ENCODE peak calls at places on chromosomes 12 and 14, in five cellular contexts. E is ascending aorta, B is AG04450, S is astrocyte of the spinal cord, P is suprapubic skin. N is an unnamed sample.

GRCh38 chr12:132560831-132561783 is 49.3 kb downstream of the LRCOL1 start:
- DNase-seq in E (no peak), B (peak; percentile 16), S (peak; percentile 53), P (no peak), N (peak; percentile 9)

GRCh38 chr14:105748204-105748578 is 221.8 kb downstream of the TMEM121 start:
- DNase-seq in E (no peak), B (no peak), S (no peak), P (peak; percentile 49), N (no peak)

GRCh38 chr12:78403136-78403535 is 461.4 kb upstream of the SYT1 start:
- DNase-seq in E (no peak), B (no peak), S (peak; percentile 80), P (no peak), N (peak; percentile 49)

GRCh38 chr14:96062010-96062409 is 22.8 kb downstream of the C14orf132 start:
- DNase-seq in E (no peak), B (no peak), S (no peak), P (no peak), N (no peak)

GRCh38 chr14:90624228-90624627 is 192.0 kb downstream of the TTC7B start:
- DNase-seq in E (peak; percentile 39), B (no peak), S (peak; percentile 28), P (no peak), N (no peak)

GRCh38 chr14:100861188-100861936 is 35.4 kb downstream of the MEG3 start:
- DNase-seq in E (no peak), B (no peak), S (peak; percentile 31), P (no peak), N (no peak)

GRCh38 chr14:81147140-81147897 is 73.4 kb downstream of the GTF2A1 start:
- DNase-seq in E (no peak), B (no peak), S (no peak), P (no peak), N (no peak)

GRCh38 chr14:86954623-86955022 is 1038.4 kb downstream of the GALC start:
- DNase-seq in E (no peak), B (no peak), S (no peak), P (no peak), N (no peak)

GRCh38 chr12:62799126-62799736 is 135.7 kb downstream of the PPM1H start:
- DNase-seq in E (no peak), B (peak; percentile 43), S (peak; percentile 77), P (no peak), N (peak; percentile 80)

GRCh38 chr12:51678086-51678724 is 87.2 kb downstream of the SCN8A start:
- DNase-seq in E (no peak), B (no peak), S (peak; percentile 54), P (no peak), N (peak; percentile 20)

GRCh38 chr12:17079251-17079909 is 473.4 kb upstream of the LMO3 start:
- DNase-seq in E (no peak), B (no peak), S (no peak), P (no peak), N (no peak)

GRCh38 chr12:12398026-12398859 is 41.4 kb downstream of the BORCS5 start:
- DNase-seq in E (no peak), B (peak; percentile 89), S (peak; percentile 93), P (no peak), N (peak; percentile 87)

GRCh38 chr12:22499445-22499844 is 44.9 kb downstream of the C2CD5 start:
- DNase-seq in E (no peak), B (no peak), S (no peak), P (no peak), N (no peak)

GRCh38 chr12:51887476-51888315 is at the start of gene ANKRD33:
- DNase-seq in E (no peak), B (no peak), S (no peak), P (peak; percentile 78), N (no peak)

GRCh38 chr12:47218191-47218654 is 138.5 kb upstream of the AMIGO2 start:
- DNase-seq in E (no peak), B (no peak), S (no peak), P (no peak), N (no peak)

GRCh38 chr14:23539209-23539866 is 12.2 kb downstream of the ZFHX2 start:
- DNase-seq in E (no peak), B (no peak), S (peak; percentile 31), P (no peak), N (no peak)

GRCh38 chr12:92208613-92209121 is 63.0 kb upstream of the BTG1 start:
- DNase-seq in E (no peak), B (no peak), S (peak; percentile 70), P (no peak), N (no peak)

GRCh38 chr12:52605542-52605941 is 4.3 kb upstream of the KRT72 start:
- DNase-seq in E (no peak), B (no peak), S (no peak), P (no peak), N (no peak)

GRCh38 chr12:52197371-52198231 is 5.8 kb upstream of the KRT80 start:
- DNase-seq in E (no peak), B (no peak), S (no peak), P (no peak), N (no peak)

GRCh38 chr14:48331421-48331820 is 656.0 kb upstream of the MDGA2 start:
- DNase-seq in E (no peak), B (no peak), S (no peak), P (no peak), N (no peak)

GRCh38 chr12:1919763-1920162 is 1.3 kb upstream of the CACNA2D4 start:
- DNase-seq in E (no peak), B (no peak), S (no peak), P (no peak), N (no peak)

GRCh38 chr14:35117112-35117511 is 4.7 kb downstream of the PPP2R3C start:
- DNase-seq in E (no peak), B (no peak), S (no peak), P (no peak), N (no peak)

GRCh38 chr14:98137626-98138025 is 1134.4 kb downstream of the BCL11B start:
- DNase-seq in E (no peak), B (no peak), S (no peak), P (no peak), N (no peak)

GRCh38 chr14:99231850-99232401 is 40.1 kb downstream of the BCL11B start:
- DNase-seq in E (no peak), B (no peak), S (no peak), P (no peak), N (no peak)

GRCh38 chr14:91244501-91244901 is at the start of gene GPR68:
- DNase-seq in E (no peak), B (peak; percentile 46), S (peak; percentile 74), P (no peak), N (no peak)

GRCh38 chr12:643478-644292 is 19.6 kb downstream of the NINJ2 start:
- DNase-seq in E (no peak), B (no peak), S (no peak), P (peak; percentile 86), N (no peak)

GRCh38 chr12:64600164-64600561 is 10.1 kb upstream of the RASSF3 start:
- DNase-seq in E (no peak), B (no peak), S (no peak), P (no peak), N (no peak)

GRCh38 chr12:70671698-70672097 is 34.5 kb upstream of the PTPRB start:
- DNase-seq in E (no peak), B (no peak), S (no peak), P (no peak), N (no peak)

GRCh38 chr12:95099270-95099790 is 25.9 kb upstream of the NR2C1 start:
- DNase-seq in E (no peak), B (no peak), S (no peak), P (no peak), N (no peak)

GRCh38 chr14:55516776-55517175 is 63.2 kb upstream of the KTN1 start:
- DNase-seq in E (no peak), B (no peak), S (no peak), P (no peak), N (no peak)

GRCh38 chr12:12466157-12466556 is 96.5 kb downstream of the DUSP16 start:
- DNase-seq in E (no peak), B (no peak), S (no peak), P (no peak), N (no peak)

GRCh38 chr12:79121486-79121885 is 256.9 kb downstream of the SYT1 start:
- DNase-seq in E (no peak), B (no peak), S (no peak), P (no peak), N (no peak)

GRCh38 chr12:754238-754816 is 1.9 kb downstream of the WNK1 start:
- DNase-seq in E (no peak), B (no peak), S (peak; percentile 31), P (no peak), N (no peak)

GRCh38 chr12:32025906-32026305 is 66.7 kb downstream of the RESF1 start:
- DNase-seq in E (no peak), B (no peak), S (no peak), P (peak; percentile 38), N (no peak)

GRCh38 chr12:130878193-130879185 is 6.6 kb downstream of the RAN start:
- DNase-seq in E (no peak), B (no peak), S (no peak), P (no peak), N (no peak)

GRCh38 chr12:57888407-57889157 is 42.1 kb upstream of the CTDSP2 start:
- DNase-seq in E (no peak), B (no peak), S (peak; percentile 65), P (peak; percentile 77), N (no peak)
- H3K4me3 ChIP-seq in E (peak overlapping the region; percentile 11), B (peak overlapping the region; percentile 33), S (no peak overlapping the region), P (peak overlapping the region; percentile 20), N (no peak overlapping the region)

GRCh38 chr12:18259906-18260682 is 1.2 kb upstream of the PIK3C2G start:
- DNase-seq in E (no peak), B (no peak), S (no peak), P (no peak), N (no peak)
- H3K4me3 ChIP-seq in E (no peak overlapping the region), B (no peak overlapping the region), S (no peak overlapping the region), P (no peak overlapping the region), N (no peak overlapping the region)

GRCh38 chr12:49093746-49094103 is 876 bp downstream of the DHH start:
- DNase-seq in E (no peak), B (no peak), S (no peak), P (no peak), N (no peak)

GRCh38 chr12:49092816-49093406 is 1.7 kb downstream of the DHH start:
- DNase-seq in E (no peak), B (no peak), S (no peak), P (no peak), N (no peak)

GRCh38 chr12:49092086-49092815 is 2.4 kb downstream of the DHH start:
- DNase-seq in E (no peak), B (no peak), S (peak; percentile 35), P (no peak), N (no peak)

GRCh38 chr12:49094966-49095365 is 365 bp upstream of the DHH start:
- DNase-seq in E (no peak), B (no peak), S (no peak), P (no peak), N (no peak)

GRCh38 chr12:49094104-49094948 is at the start of gene DHH:
- DNase-seq in E (no peak), B (no peak), S (no peak), P (no peak), N (no peak)
- H3K4me3 ChIP-seq in E (peak within 1 kb of the TSS; percentile 24), B (peak within 1 kb of the TSS; percentile 25), S (peak within 1 kb of the TSS; percentile 12), P (peak within 1 kb of the TSS; percentile 21), N (peak within 1 kb of the TSS; percentile 1)

GRCh38 chr14:64849940-64850339 is 29.8 kb downstream of the SPTB start:
- DNase-seq in E (no peak), B (no peak), S (no peak), P (no peak), N (no peak)
- H3K4me3 ChIP-seq in E (no peak overlapping the region), B (no peak overlapping the region), S (no peak overlapping the region), P (no peak overlapping the region), N (no peak overlapping the region)

N was measured in astrocyte of the cerebellum.